ENCODE peak calls at places on chromosomes 2 and 18, in nine cellular contexts. R, A, B, U, F, C, I, S and Z are unnamed samples.

GRCh38 chr2:186309901-186310300 is 176.2 kb upstream of the ZC3H15 start:
- DNase-seq in R (no peak), A (no peak), B (no peak), U (no peak), F (no peak), C (no peak), I (no peak), S (no peak), Z (no peak)

GRCh38 chr2:193776988-193777387 is 1582.3 kb upstream of the TMEFF2 start:
- DNase-seq in R (no peak), A (no peak), B (no peak), U (no peak), F (no peak), C (no peak), I (no peak), S (no peak), Z (no peak)

GRCh38 chr2:144431384-144431783 is 88.5 kb downstream of the ZEB2 start:
- DNase-seq in R (no peak), A (no peak), B (no peak), U (no peak), F (no peak), C (no peak), I (no peak), S (no peak), Z (no peak)

GRCh38 chr18:58196164-58196563 is 152.1 kb downstream of the NEDD4L start:
- DNase-seq in R (no peak), A (no peak), B (no peak), U (no peak), F (no peak), C (peak), I (no peak), S (no peak), Z (no peak)

GRCh38 chr2:25979006-25979405 is 3.3 kb downstream of the KIF3C start:
- DNase-seq in R (no peak), A (no peak), B (no peak), U (no peak), F (no peak), C (no peak), I (no peak), S (no peak), Z (no peak)

GRCh38 chr18:3454365-3455089 is 4.6 kb downstream of the TGIF1 start:
- DNase-seq in R (no peak), A (peak), B (no peak), U (peak), F (no peak), C (peak), I (no peak), S (no peak), Z (no peak)

GRCh38 chr2:169361706-169362345 is 508 bp downstream of the LRP2 start:
- DNase-seq in R (no peak), A (no peak), B (no peak), U (no peak), F (no peak), C (peak), I (no peak), S (peak), Z (peak)

GRCh38 chr2:46960618-46961017 is 45.0 kb upstream of the MCFD2 start:
- DNase-seq in R (no peak), A (no peak), B (no peak), U (no peak), F (no peak), C (no peak), I (no peak), S (no peak), Z (no peak)

GRCh38 chr2:210938228-210938627 is 381.8 kb downstream of the CPS1 start:
- DNase-seq in R (no peak), A (no peak), B (no peak), U (no peak), F (no peak), C (no peak), I (no peak), S (no peak), Z (no peak)

GRCh38 chr18:63317982-63318881 is 1.3 kb downstream of the BCL2 start:
- DNase-seq in R (peak), A (no peak), B (peak), U (peak), F (no peak), C (no peak), I (peak), S (peak), Z (peak)

GRCh38 chr2:11499081-11499743 is 33.3 kb upstream of the E2F6 start:
- DNase-seq in R (no peak), A (peak), B (no peak), U (no peak), F (no peak), C (no peak), I (no peak), S (peak), Z (no peak)

GRCh38 chr2:121303531-121304263 is 18.7 kb upstream of the TFCP2L1 start:
- DNase-seq in R (no peak), A (peak), B (no peak), U (no peak), F (no peak), C (no peak), I (no peak), S (no peak), Z (no peak)

GRCh38 chr2:1664698-1665097 is 79.6 kb downstream of the PXDN start:
- DNase-seq in R (no peak), A (no peak), B (no peak), U (no peak), F (no peak), C (no peak), I (no peak), S (no peak), Z (no peak)

GRCh38 chr2:147451902-147452515 is 392.8 kb upstream of the ACVR2A start:
- DNase-seq in R (no peak), A (no peak), B (no peak), U (no peak), F (no peak), C (no peak), I (no peak), S (no peak), Z (no peak)
- TF ChIP-seq CTCF in R (no peak), A (no peak), B (no peak), U (peak), F (no peak), C (no peak), I (no peak), S (no peak), Z (no peak)

DNA sequence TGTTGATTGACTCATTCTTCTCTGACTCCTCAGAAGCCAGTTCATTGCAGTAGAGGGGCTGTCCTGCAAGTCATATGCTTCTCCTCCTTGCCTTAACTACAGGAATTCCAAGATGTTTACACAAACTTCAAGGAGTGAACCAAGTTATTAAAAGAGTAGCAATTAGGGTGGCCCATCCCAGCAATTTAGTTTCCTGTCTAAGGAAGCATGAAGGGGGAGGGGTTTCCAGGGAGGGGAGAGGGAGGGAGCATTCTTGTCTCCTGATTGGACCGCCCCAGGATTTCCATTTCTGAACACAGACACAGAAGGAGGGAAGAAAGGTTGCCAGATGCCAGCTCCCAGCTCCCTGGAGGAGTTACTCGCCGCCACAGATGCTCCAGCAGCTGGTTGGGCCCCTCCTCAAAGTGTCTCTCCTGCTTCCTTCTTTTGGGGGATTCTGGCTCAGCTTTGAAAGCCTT is 107.6 kb downstream of the TRIB2 start:
- DNase-seq in R (no peak), A (no peak), B (no peak), U (no peak), F (no peak), C (peak), I (no peak), S (no peak), Z (peak)
- H3K4me3 ChIP-seq in R (no peak), A (no peak), B (no peak), U (no peak), F (no peak), C (no peak), I (no peak), S (no peak), Z (no peak)

GRCh38 chr18:79718126-79718525 is 38.5 kb downstream of the CTDP1 start:
- DNase-seq in R (no peak), A (no peak), B (no peak), U (no peak), F (no peak), C (no peak), I (no peak), S (no peak), Z (no peak)
- TF ChIP-seq CTCF in R (no peak), A (no peak), B (no peak), U (no peak), F (no peak), C (no peak), I (no peak), S (no peak), Z (no peak)

DNA sequence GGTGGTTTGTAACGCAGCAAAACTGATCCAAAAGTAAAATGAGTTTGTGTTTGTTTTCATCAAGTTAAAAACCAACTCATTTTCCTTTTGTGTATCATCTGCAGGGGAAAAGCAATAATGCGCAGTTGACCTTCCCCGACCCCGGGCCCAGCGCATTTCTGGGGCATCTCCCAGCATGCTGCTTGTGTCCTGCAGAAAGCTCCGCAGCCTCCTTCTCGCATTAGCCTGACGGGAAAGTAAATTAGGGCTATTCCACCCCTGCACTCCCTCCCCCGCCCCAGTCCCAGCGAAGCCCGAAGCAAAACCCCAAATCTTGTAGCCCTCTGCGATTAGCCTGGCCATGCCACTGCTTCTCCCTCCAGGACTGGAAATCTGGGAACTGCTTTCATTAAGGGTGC is 82.0 kb upstream of the PPM1B start:
- DNase-seq in R (no peak), A (no peak), B (no peak), U (no peak), F (no peak), C (no peak), I (no peak), S (no peak), Z (no peak)
- H3K4me3 ChIP-seq in R (peak), A (peak), B (peak), U (no peak), F (no peak), C (no peak), I (no peak), S (peak), Z (peak)

DNA sequence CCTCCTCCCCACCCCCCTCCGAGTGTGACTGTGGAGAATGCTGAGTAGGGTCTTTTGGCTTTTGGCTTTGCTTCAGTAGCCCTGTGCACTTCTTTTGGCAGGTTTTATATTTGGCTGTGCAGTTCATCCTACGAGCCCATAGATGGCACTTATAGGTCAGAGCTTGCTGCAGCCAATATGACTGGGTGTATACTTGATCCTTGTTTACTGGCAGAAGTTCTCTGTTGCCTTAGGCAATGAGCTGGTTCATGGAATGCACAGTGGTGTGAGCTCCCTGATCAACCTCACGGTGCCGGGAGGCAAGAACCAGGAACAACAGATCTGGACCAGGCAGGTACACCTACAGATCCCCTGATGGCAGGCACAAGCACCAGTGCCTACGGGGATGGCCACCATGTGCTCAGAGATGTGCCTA is 190.2 kb downstream of the KIAA1328 start:
- DNase-seq in R (no peak), A (peak), B (no peak), U (no peak), F (no peak), C (no peak), I (no peak), S (no peak), Z (no peak)
- TF ChIP-seq CTCF in R (peak), A (peak), B (no peak), U (peak), F (peak), C (no peak), I (no peak), S (no peak), Z (no peak)

GRCh38 chr18:47254341-47254939 is 3.0 kb upstream of the SKOR2 start:
- DNase-seq in R (no peak), A (peak), B (no peak), U (peak), F (peak), C (peak), I (no peak), S (no peak), Z (no peak)
- H3K4me3 ChIP-seq in R (no peak), A (no peak), B (no peak), U (no peak), F (no peak), C (no peak), I (no peak), S (no peak), Z (no peak)

DNA sequence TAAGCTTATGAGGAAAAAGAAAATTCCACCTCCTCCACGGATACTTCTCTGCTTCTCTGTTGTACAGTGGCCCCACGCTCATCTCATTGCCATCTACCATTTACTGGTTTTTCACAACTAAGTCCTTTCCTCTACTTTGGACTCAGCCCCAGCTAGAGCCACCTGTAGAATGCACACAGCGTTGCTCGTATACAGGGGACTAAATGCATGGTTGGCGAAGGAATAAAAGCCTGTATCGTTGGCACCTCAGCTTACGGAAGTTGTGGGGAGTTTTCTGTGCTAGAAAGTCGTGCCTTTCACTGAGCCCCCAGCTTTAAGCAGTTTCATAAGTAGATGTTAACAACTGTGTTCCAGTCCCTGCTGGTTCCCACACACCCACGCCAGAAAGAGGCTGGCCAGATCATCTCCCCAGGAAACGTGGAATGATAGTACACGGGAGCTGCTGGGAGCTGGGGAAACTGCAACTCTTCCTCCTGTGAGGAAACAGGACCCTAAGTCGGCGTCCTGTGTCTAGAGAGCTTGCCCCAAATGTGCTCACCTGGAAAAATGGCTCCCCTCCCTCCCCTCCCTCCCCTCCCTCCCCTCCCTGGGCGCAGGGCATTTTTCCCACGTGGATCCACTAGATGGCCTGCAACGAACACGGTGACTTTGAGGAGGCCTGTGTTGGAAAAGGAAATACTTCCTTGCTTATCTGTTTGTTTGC is 43.7 kb upstream of the RFX8 start:
- DNase-seq in R (no peak), A (peak), B (peak), U (no peak), F (no peak), C (peak), I (no peak), S (peak), Z (peak)
- TF ChIP-seq CTCF in R (peak), A (peak), B (peak), U (peak), F (peak), C (peak), I (no peak), S (no peak), Z (peak)

GRCh38 chr2:190320696-190321095 is 1.1 kb upstream of the HIBCH start:
- DNase-seq in R (no peak), A (no peak), B (no peak), U (no peak), F (no peak), C (no peak), I (no peak), S (no peak), Z (no peak)
- H3K4me3 ChIP-seq in R (no peak), A (peak), B (no peak), U (peak), F (no peak), C (no peak), I (no peak), S (no peak), Z (no peak)